ENCODE peak calls at places on chromosomes 16 and 17, in eight cellular contexts. H, V, U, F, C, M, A and N are unnamed samples.
A peak's percentile ranks its signal among the peaks of the same experiment; 100 is the strongest.

GRCh38 chr16:886084-886543 is 84.7 kb downstream of the LMF1 start:
- DNase-seq in H (no peak), V (no peak), U (no peak), F (no peak), C (no peak), M (peak; percentile 5), A (no peak), N (peak; percentile 27)

GRCh38 chr17:55895112-55895759 is 144.4 kb downstream of the PCTP start:
- DNase-seq in H (peak; percentile 74), V (no peak), U (no peak), F (no peak), C (no peak), M (no peak), A (no peak), N (no peak)

GRCh38 chr17:55301521-55302406 is 37.0 kb downstream of the HLF start:
- DNase-seq in H (no peak), V (no peak), U (peak; percentile 45), F (no peak), C (no peak), M (no peak), A (no peak), N (no peak)

GRCh38 chr16:19505600-19506303 is 16.1 kb downstream of the GDE1 start:
- DNase-seq in H (no peak), V (no peak), U (peak; percentile 18), F (no peak), C (no peak), M (peak; percentile 17), A (no peak), N (no peak)

GRCh38 chr17:80760501-80760900 is 215.9 kb downstream of the RPTOR start:
- DNase-seq in H (peak; percentile 61), V (no peak), U (no peak), F (peak; percentile 54), C (no peak), M (no peak), A (no peak), N (no peak)

GRCh38 chr17:37019117-37019744 is 70.5 kb downstream of the AATF start:
- DNase-seq in H (no peak), V (no peak), U (no peak), F (no peak), C (no peak), M (no peak), A (no peak), N (no peak)

GRCh38 chr16:48025359-48025758 is 130.4 kb downstream of the ABCC12 start:
- DNase-seq in H (no peak), V (no peak), U (no peak), F (no peak), C (no peak), M (no peak), A (no peak), N (no peak)

GRCh38 chr16:5756969-5757368 is 659.4 kb upstream of the EEF2KMT start:
- DNase-seq in H (no peak), V (no peak), U (no peak), F (no peak), C (no peak), M (no peak), A (no peak), N (no peak)

GRCh38 chr16:49930841-49931240 is 74.9 kb upstream of the ZNF423 start:
- DNase-seq in H (no peak), V (no peak), U (no peak), F (no peak), C (no peak), M (no peak), A (no peak), N (no peak)

GRCh38 chr16:87918866-87919680 is 17.3 kb downstream of the CA5A start:
- DNase-seq in H (no peak), V (peak; percentile 19), U (peak; percentile 66), F (no peak), C (no peak), M (no peak), A (no peak), N (no peak)

GRCh38 chr17:42337442-42337841 is 49.1 kb downstream of the STAT5A start:
- DNase-seq in H (no peak), V (peak; percentile 90), U (no peak), F (no peak), C (peak; percentile 61), M (peak; percentile 81), A (no peak), N (no peak)

GRCh38 chr16:58970775-58971174 is 236.7 kb upstream of the GOT2 start:
- DNase-seq in H (no peak), V (peak; percentile 5), U (no peak), F (no peak), C (no peak), M (no peak), A (no peak), N (no peak)

GRCh38 chr16:68798398-68798797 is 44.9 kb upstream of the TANGO6 start:
- DNase-seq in H (no peak), V (no peak), U (no peak), F (no peak), C (no peak), M (no peak), A (no peak), N (no peak)

GRCh38 chr16:21563676-21564075 is 35.7 kb upstream of the METTL9 start:
- DNase-seq in H (no peak), V (no peak), U (no peak), F (no peak), C (no peak), M (no peak), A (no peak), N (no peak)

GRCh38 chr16:21260870-21261791 is 17.0 kb downstream of the CRYM start:
- DNase-seq in H (no peak), V (peak; percentile 40), U (no peak), F (peak; percentile 90), C (no peak), M (peak; percentile 94), A (no peak), N (no peak)

GRCh38 chr17:17693253-17693954 is 12.1 kb downstream of the RAI1 start:
- DNase-seq in H (no peak), V (no peak), U (peak; percentile 65), F (peak; percentile 64), C (no peak), M (no peak), A (peak; percentile 42), N (no peak)

GRCh38 chr17:43983515-43984411 is 20.7 kb upstream of the NAGS start:
- DNase-seq in H (no peak), V (no peak), U (no peak), F (peak; percentile 42), C (no peak), M (no peak), A (peak; percentile 65), N (peak; percentile 48)

GRCh38 chr17:67358612-67359011 is 7.8 kb downstream of the PSMD12 start:
- DNase-seq in H (no peak), V (no peak), U (no peak), F (no peak), C (no peak), M (peak; percentile 41), A (no peak), N (no peak)

GRCh38 chr17:67362173-67362572 is 4.2 kb downstream of the PSMD12 start:
- DNase-seq in H (no peak), V (no peak), U (no peak), F (no peak), C (no peak), M (no peak), A (no peak), N (no peak)

GRCh38 chr17:67360880-67361279 is 5.5 kb downstream of the PSMD12 start:
- DNase-seq in H (no peak), V (no peak), U (no peak), F (no peak), C (no peak), M (no peak), A (no peak), N (no peak)

GRCh38 chr17:67364847-67365761 is 1.3 kb downstream of the PSMD12 start:
- DNase-seq in H (peak; percentile 25), V (no peak), U (no peak), F (peak; percentile 22), C (no peak), M (no peak), A (no peak), N (no peak)

GRCh38 chr17:67359960-67360817 is 6.2 kb downstream of the PSMD12 start:
- DNase-seq in H (peak; percentile 59), V (no peak), U (no peak), F (peak; percentile 17), C (peak; percentile 39), M (peak; percentile 45), A (no peak), N (no peak)
- TF ChIP-seq CTCF in H (peak; percentile 64), V (peak; percentile 32), U (peak; percentile 20), F (no peak), C (peak; percentile 56), M (peak; percentile 24), A (no peak), N (no peak)

GRCh38 chr16:89873822-89874689 is 664 bp downstream of the TCF25 start:
- DNase-seq in H (peak; percentile 92), V (peak; percentile 94), U (peak; percentile 95), F (peak; percentile 98), C (peak; percentile 92), M (peak; percentile 95), A (peak; percentile 95), N (peak; percentile 93)
- TF ChIP-seq CTCF in H (no peak), V (no peak), U (no peak), F (no peak), C (no peak), M (no peak), A (no peak), N (no peak)

DNA sequence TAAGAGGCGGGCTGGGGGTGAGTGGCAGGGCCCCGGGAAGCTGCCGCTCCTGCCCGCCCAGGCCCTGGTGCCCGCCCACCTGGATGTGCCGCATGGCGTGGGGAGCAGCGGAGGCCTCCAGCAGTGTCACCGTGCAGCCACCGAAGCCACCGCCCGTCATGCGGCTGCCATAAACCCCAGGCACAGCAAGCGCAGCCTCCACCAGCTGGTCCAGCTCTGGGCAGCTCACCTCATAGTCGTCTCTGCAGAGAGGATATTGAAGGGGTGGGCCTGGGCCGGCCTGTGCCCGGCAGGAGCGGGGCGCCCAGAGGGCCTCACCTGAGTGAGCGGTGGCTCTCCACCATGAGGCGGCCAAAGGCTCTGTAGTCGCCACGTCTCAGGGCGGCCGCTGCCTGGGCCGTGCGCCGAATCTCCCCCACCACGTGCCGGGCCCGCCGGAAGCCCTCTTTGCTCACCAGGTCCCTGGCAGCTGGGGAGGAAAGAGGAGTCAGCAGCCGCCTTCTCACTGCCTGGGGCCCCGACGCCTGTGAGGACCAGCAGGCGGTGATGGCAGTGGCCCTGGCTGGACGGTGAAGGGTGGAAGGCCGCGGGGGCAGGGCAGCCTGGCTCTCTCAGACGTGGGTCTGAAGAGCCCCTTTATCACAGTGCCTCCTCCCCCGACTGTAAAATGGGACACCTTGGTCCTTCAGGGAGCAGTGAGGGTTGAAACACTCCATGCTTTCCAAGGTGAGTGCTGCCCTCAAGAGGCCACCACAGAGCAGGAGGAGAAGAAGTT is 6.7 kb downstream of the GALK1 start:
- DNase-seq in H (no peak), V (no peak), U (no peak), F (no peak), C (no peak), M (no peak), A (peak; percentile 41), N (no peak)
- TF ChIP-seq CTCF in H (peak; percentile 52), V (peak; percentile 8), U (no peak), F (peak; percentile 18), C (no peak), M (peak; percentile 10), A (no peak), N (no peak)

DNA sequence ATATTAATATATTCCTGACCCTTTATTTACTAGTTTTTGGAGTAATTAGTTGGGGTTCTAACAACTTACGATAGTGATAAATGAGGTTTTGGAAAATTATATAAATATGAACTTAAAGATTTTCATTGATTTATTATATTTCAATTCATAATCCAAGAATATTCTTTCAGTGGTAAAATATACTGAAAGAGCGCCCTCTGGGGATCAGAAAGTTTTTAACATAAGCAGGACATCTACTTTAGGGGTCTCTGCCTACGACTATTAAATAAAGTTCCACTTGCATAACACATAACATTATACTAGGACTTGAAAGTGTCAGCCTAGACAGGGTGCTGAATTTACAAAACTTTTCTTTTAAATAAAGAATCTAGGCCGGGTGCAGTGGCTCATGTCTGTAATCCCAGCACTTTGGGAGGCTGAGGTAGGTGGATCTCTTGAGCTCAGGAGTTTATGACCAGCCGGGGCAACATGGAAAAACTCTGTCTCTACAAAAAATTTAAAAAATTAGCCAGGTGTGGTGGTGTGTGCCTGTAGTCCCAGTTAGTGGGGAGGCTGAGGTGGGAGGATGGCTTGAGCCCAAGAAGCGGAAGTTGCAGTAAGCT is 15.6 kb downstream of the RFWD3 start:
- DNase-seq in H (no peak), V (no peak), U (no peak), F (no peak), C (no peak), M (no peak), A (no peak), N (no peak)
- TF ChIP-seq CTCF in H (peak; percentile 58), V (peak; percentile 38), U (peak; percentile 38), F (no peak), C (peak; percentile 70), M (peak; percentile 50), A (peak; percentile 27), N (peak; percentile 63)